ENCODE peak calls at places on chromosomes 6 and 20, in four cellular contexts. U is fibroblast of the aortic adventitia; N is stimulated activated CD4-positive, alpha-beta T cell treated with anti-CD3 and anti-CD28 coated beads, TNF-alpha, amount 100 ng/mL, for 1 hour; M is G401. F is an unnamed sample.

GRCh38 chr20:17832236-17832635 is 132.5 kb downstream of the BANF2 start:
- DNase-seq in U (no peak), N (no peak), M (no peak), F (no peak)

GRCh38 chr6:3911614-3912336 is 62.6 kb downstream of the FAM50B start:
- DNase-seq in U (peak; percentile 90), N (no peak), M (no peak), F (peak; percentile 79)

GRCh38 chr6:132598473-132598872 is 8.9 kb upstream of the TAAR5 start:
- DNase-seq in U (no peak), N (no peak), M (no peak), F (peak; percentile 16)

GRCh38 chr6:79431469-79431868 is 105.8 kb downstream of the LCA5 start:
- DNase-seq in U (no peak), N (no peak), M (no peak), F (no peak)

GRCh38 chr6:126148853-126149252 is 162.5 kb downstream of the TRMT11 start:
- DNase-seq in U (no peak), N (no peak), M (no peak), F (no peak)

GRCh38 chr20:56750430-56750829 is 121.3 kb downstream of the TFAP2C start:
- DNase-seq in U (no peak), N (no peak), M (no peak), F (no peak)

GRCh38 chr6:33642897-33643296 is 21.8 kb downstream of the ITPR3 start:
- DNase-seq in U (no peak), N (no peak), M (no peak), F (no peak)

GRCh38 chr6:33639559-33639958 is 18.4 kb downstream of the ITPR3 start:
- DNase-seq in U (no peak), N (no peak), M (no peak), F (no peak)

GRCh38 chr20:36251426-36251825 is 15.1 kb downstream of the AAR2 start:
- DNase-seq in U (no peak), N (no peak), M (no peak), F (peak; percentile 25)

GRCh38 chr6:81859884-81860283 is 107.4 kb upstream of the TENT5A start:
- DNase-seq in U (peak; percentile 71), N (no peak), M (no peak), F (no peak)

GRCh38 chr6:139751179-139751578 is 376.7 kb upstream of the CITED2 start:
- DNase-seq in U (no peak), N (no peak), M (no peak), F (no peak)

GRCh38 chr6:53112404-53112803 is 36.2 kb downstream of the GCM1 start:
- DNase-seq in U (no peak), N (no peak), M (no peak), F (no peak)

GRCh38 chr20:6525447-6526303 is 241.8 kb upstream of the BMP2 start:
- DNase-seq in U (no peak), N (no peak), M (no peak), F (no peak)

GRCh38 chr20:31593221-31594001 is 11.7 kb upstream of the ID1 start:
- DNase-seq in U (peak; percentile 84), N (no peak), M (no peak), F (no peak)

GRCh38 chr6:106132153-106132698 is 46.1 kb downstream of the PRDM1 start:
- DNase-seq in U (no peak), N (no peak), M (no peak), F (no peak)

GRCh38 chr6:168493976-168494375 is 53.0 kb downstream of the SMOC2 start:
- DNase-seq in U (peak; percentile 53), N (no peak), M (no peak), F (no peak)

GRCh38 chr6:163970846-163971564 is 556.5 kb downstream of the QKI start:
- DNase-seq in U (no peak), N (no peak), M (no peak), F (no peak)

GRCh38 chr20:51508780-51509179 is 33.7 kb downstream of the NFATC2 start:
- DNase-seq in U (no peak), N (no peak), M (no peak), F (no peak)

GRCh38 chr6:56842602-56843475 is 112.1 kb upstream of the BEND6 start:
- DNase-seq in U (peak; percentile 70), N (no peak), M (peak; percentile 49), F (peak; percentile 64)

GRCh38 chr6:3228046-3228671 is 706 bp upstream of the TUBB2B start:
- DNase-seq in U (no peak), N (no peak), M (no peak), F (no peak)

GRCh38 chr20:37575884-37576283 is 48.2 kb upstream of the BLCAP start:
- DNase-seq in U (no peak), N (no peak), M (no peak), F (no peak)

GRCh38 chr20:62804021-62804631 is 509 bp upstream of the OGFR start:
- DNase-seq in U (no peak), N (no peak), M (no peak), F (no peak)

GRCh38 chr20:21436186-21436585 is 38.9 kb upstream of the NKX2-4 start:
- DNase-seq in U (peak; percentile 65), N (no peak), M (no peak), F (peak; percentile 61)

GRCh38 chr6:10138917-10139316 is 276.0 kb downstream of the TFAP2A start:
- DNase-seq in U (peak; percentile 3), N (no peak), M (no peak), F (peak; percentile 57)

GRCh38 chr20:36929691-36930090 is 21.8 kb downstream of the SAMHD1 start:
- DNase-seq in U (no peak), N (no peak), M (no peak), F (no peak)

GRCh38 chr6:95209007-95209406 is 368.3 kb upstream of the MANEA start:
- DNase-seq in U (no peak), N (no peak), M (no peak), F (no peak)

GRCh38 chr20:19921349-19921793 is 95.8 kb upstream of the NAA20 start:
- DNase-seq in U (no peak), N (no peak), M (no peak), F (no peak)

GRCh38 chr6:157380779-157381561 is at the start of gene ZDHHC14:
- DNase-seq in U (peak; percentile 73), N (peak; percentile 78), M (peak; percentile 89), F (peak; percentile 87)

GRCh38 chr6:135568366-135568765 is 70.8 kb upstream of the AHI1 start:
- DNase-seq in U (peak; percentile 97), N (no peak), M (no peak), F (peak; percentile 73)

GRCh38 chr6:39239527-39240154 is 10.4 kb upstream of the KCNK5 start:
- DNase-seq in U (no peak), N (no peak), M (peak; percentile 1), F (no peak)

GRCh38 chr6:4459981-4460380 is 316.2 kb upstream of the CDYL start:
- DNase-seq in U (no peak), N (no peak), M (no peak), F (no peak)

GRCh38 chr20:9867196-9867980 is 28.5 kb upstream of the PAK5 start:
- DNase-seq in U (no peak), N (no peak), M (peak; percentile 74), F (no peak)

GRCh38 chr6:53408826-53409225 is 60.1 kb upstream of the ELOVL5 start:
- DNase-seq in U (no peak), N (no peak), M (no peak), F (no peak)

GRCh38 chr20:5715068-5715841 is 34.9 kb upstream of the SHLD1 start:
- DNase-seq in U (no peak), N (no peak), M (no peak), F (no peak)